ENCODE peak calls at places on chromosomes 6 and 20, in nine cellular contexts. B is cardiac muscle cell; Y is CD8-positive, alpha-beta memory T cell; N is left ventricle myocardium inferior; M is SJCRH30; G is IMR-90; A is mammary epithelial cell; V is iPS DF 6.9; U is ascending aorta. W is an unnamed sample. For H3K4me1, the result is how much of the 10 kb centered on the place peaks cover.

GRCh38 chr20:945841-946240 is 29.7 kb upstream of the ANGPT4 start:
- DNase-seq in M (no peak), G (no peak), Y (no peak), V (no peak), N (no peak), A (no peak), B (no peak), U (no peak), W (no peak)

GRCh38 chr6:36692861-36693702 is 4.5 kb upstream of the RAB44 start:
- DNase-seq in N (peak), U (no peak), Y (no peak), B (peak), A (no peak), V (no peak), M (no peak), G (no peak), W (peak)

GRCh38 chr20:54272901-54273488 is 65.1 kb downstream of the PFDN4 start:
- DNase-seq in M (no peak), N (no peak), V (no peak), U (no peak), Y (no peak), G (no peak), A (no peak), B (peak), W (no peak)

GRCh38 chr6:169714178-169714577 is 10.1 kb downstream of the PHF10 start:
- DNase-seq in V (no peak), A (no peak), U (no peak), Y (no peak), M (no peak), B (no peak), G (peak), N (no peak), W (no peak)

GRCh38 chr6:125546827-125547226 is 202.6 kb upstream of the HEY2 start:
- DNase-seq in B (peak), V (no peak), G (peak), U (no peak), Y (no peak), A (no peak), N (no peak), M (no peak), W (no peak)

GRCh38 chr6:113978084-113978675 is 7.2 kb upstream of the HDAC2 start:
- DNase-seq in Y (no peak), G (peak), A (no peak), U (no peak), N (no peak), M (no peak), B (no peak), V (no peak), W (no peak)

GRCh38 chr6:133245033-133245903 is 4.1 kb downstream of the EYA4 start:
- DNase-seq in V (no peak), M (peak), N (no peak), A (no peak), G (no peak), Y (no peak), B (no peak), U (no peak), W (no peak)

GRCh38 chr6:167779123-167779992 is 47.4 kb upstream of the AFDN start:
- DNase-seq in G (no peak), N (no peak), A (no peak), U (no peak), Y (no peak), B (no peak), M (no peak), V (no peak), W (no peak)

GRCh38 chr6:134257516-134257915 is 60.4 kb downstream of the SGK1 start:
- DNase-seq in M (no peak), Y (no peak), G (no peak), B (no peak), V (no peak), U (no peak), A (no peak), N (no peak), W (no peak)

GRCh38 chr20:61663521-61664425 is 401.9 kb downstream of the TAF4 start:
- DNase-seq in U (no peak), G (no peak), B (no peak), V (no peak), N (no peak), Y (no peak), M (no peak), A (no peak), W (no peak)

GRCh38 chr6:69835414-69836179 is 30.8 kb upstream of the COL19A1 start:
- DNase-seq in A (peak), U (no peak), M (peak), B (peak), V (peak), G (peak), Y (no peak), N (no peak), W (no peak)

GRCh38 chr6:150334790-150335783 is 33.7 kb upstream of the IYD start:
- DNase-seq in G (peak), A (peak), N (no peak), B (peak), V (peak), M (peak), U (no peak), Y (no peak), W (peak)

GRCh38 chr6:73983367-73983766 is 287.4 kb downstream of the CD109 start:
- DNase-seq in V (no peak), U (no peak), N (no peak), G (peak), Y (no peak), M (no peak), B (peak), A (no peak), W (no peak)

GRCh38 chr20:13054011-13054410 is 45.2 kb downstream of the SPTLC3 start:
- DNase-seq in G (no peak), M (no peak), B (no peak), N (no peak), U (no peak), V (no peak), A (no peak), Y (no peak), W (no peak)

GRCh38 chr6:168333039-168333438 is 13.5 kb upstream of the DACT2 start:
- DNase-seq in B (no peak), Y (no peak), M (peak), V (no peak), U (no peak), N (no peak), G (no peak), A (no peak), W (no peak)

GRCh38 chr6:33297956-33298772 is 578 bp downstream of the RGL2 start:
- DNase-seq in A (peak), V (no peak), G (peak), M (peak), N (no peak), B (peak), U (no peak), Y (peak), W (peak)

GRCh38 chr6:32840604-32841246 is 2.2 kb upstream of the TAP2 start:
- DNase-seq in B (no peak), M (no peak), U (no peak), Y (no peak), G (no peak), A (no peak), V (no peak), N (no peak), W (no peak)

GRCh38 chr20:23879328-23879798 is at the start of gene CST5:
- DNase-seq in N (no peak), M (no peak), V (no peak), Y (no peak), B (no peak), A (no peak), G (no peak), U (no peak), W (no peak)

GRCh38 chr20:31908016-31908415 is 37.6 kb downstream of the TTLL9 start:
- DNase-seq in A (no peak), N (no peak), V (no peak), B (no peak), U (no peak), Y (no peak), G (no peak), M (no peak), W (no peak)

GRCh38 chr20:53503517-53503919 is 90.1 kb downstream of the ZNF217 start:
- DNase-seq in Y (no peak), V (no peak), B (no peak), M (no peak), G (no peak), U (no peak), A (no peak), N (no peak), W (no peak)

GRCh38 chr6:164415832-164416563 is 893.4 kb downstream of the C6orf118 start:
- DNase-seq in Y (no peak), G (no peak), M (no peak), V (no peak), A (no peak), B (peak), U (no peak), N (no peak), W (no peak)
- H3K27ac ChIP-seq in Y (no peak), G (no peak), M (no peak), V (no peak), A (no peak), B (no peak), U (no peak), N (peak), W (no peak)

DNA sequence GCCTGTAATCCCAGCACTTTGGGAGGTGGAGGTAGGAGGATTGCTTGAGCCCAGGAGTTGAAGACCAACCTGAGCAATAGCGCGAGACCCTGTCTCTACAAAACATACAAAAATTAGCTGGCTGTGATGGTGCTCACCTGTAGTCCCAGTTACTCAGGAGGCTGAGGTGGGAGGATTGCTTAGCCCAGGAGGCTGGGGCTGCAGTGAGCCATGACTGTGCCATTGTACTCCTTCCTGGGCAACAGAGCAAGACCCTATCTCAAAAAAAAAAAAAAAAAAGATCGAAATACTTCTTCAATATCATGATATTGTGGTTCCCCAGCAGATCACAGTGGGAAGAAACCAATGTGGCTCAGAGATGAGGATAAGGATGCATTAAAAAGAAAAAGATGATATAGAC is 47.6 kb downstream of the SOBP start:
- DNase-seq in M (no peak), G (no peak), Y (no peak), N (no peak), U (no peak), V (no peak), B (no peak), A (no peak), W (no peak)
- H3K4me1 ChIP-seq in M (under half), G (under half), Y (under half), N (half or more), U (under half), V (under half), B (half or more), A (under half), W (under half)

GRCh38 chr6:43497694-43498093 is 12.5 kb downstream of the LRRC73 start:
- DNase-seq in B (no peak), Y (no peak), G (no peak), U (no peak), A (no peak), V (no peak), M (peak), N (no peak), W (no peak)
- H3K27ac ChIP-seq in B (peak), Y (no peak), G (no peak), U (no peak), A (no peak), V (no peak), M (no peak), N (peak), W (no peak)

GRCh38 chr20:62769346-62770071 is 26.8 kb upstream of the MRGBP start:
- DNase-seq in B (no peak), N (peak), Y (no peak), M (no peak), A (no peak), U (no peak), G (no peak), V (no peak), W (peak)

GRCh38 chr20:62770111-62770910 is 26.0 kb upstream of the MRGBP start:
- DNase-seq in Y (no peak), M (no peak), B (no peak), A (no peak), G (no peak), N (peak), U (no peak), V (no peak), W (no peak)

GRCh38 chr20:62771396-62772102 is 24.7 kb upstream of the MRGBP start:
- DNase-seq in Y (no peak), B (no peak), M (no peak), U (no peak), A (no peak), G (no peak), V (no peak), N (no peak), W (peak)

GRCh38 chr20:62772103-62772611 is 24.1 kb upstream of the MRGBP start:
- DNase-seq in B (no peak), Y (no peak), G (no peak), V (no peak), U (no peak), A (no peak), M (no peak), N (no peak), W (peak)

GRCh38 chr20:62770916-62771315 is 25.4 kb upstream of the MRGBP start:
- DNase-seq in Y (no peak), N (no peak), M (no peak), G (no peak), V (no peak), B (no peak), A (no peak), U (no peak), W (no peak)
- H3K4me1 ChIP-seq in Y (under half), N (under half), M (under half), G (under half), V (under half), B (under half), A (under half), U (under half), W (under half)

GRCh38 chr6:44651604-44652003 is 264.1 kb downstream of the CDC5L start:
- DNase-seq in G (no peak), Y (no peak), A (no peak), V (no peak), N (no peak), M (no peak), U (no peak), B (no peak), W (no peak)

GRCh38 chr6:44650947-44651346 is 263.4 kb downstream of the CDC5L start:
- DNase-seq in B (no peak), G (peak), A (peak), U (no peak), M (no peak), Y (no peak), V (no peak), N (no peak), W (no peak)

GRCh38 chr6:44652551-44652950 is 265.0 kb downstream of the CDC5L start:
- DNase-seq in A (no peak), N (no peak), U (no peak), V (no peak), G (peak), B (no peak), Y (no peak), M (no peak), W (no peak)

GRCh38 chr6:44650495-44650894 is 263.0 kb downstream of the CDC5L start:
- DNase-seq in U (no peak), B (no peak), M (no peak), A (no peak), G (no peak), Y (no peak), V (no peak), N (no peak), W (no peak)

GRCh38 chr6:44649365-44650025 is 262.0 kb downstream of the CDC5L start:
- DNase-seq in U (no peak), V (no peak), N (no peak), M (no peak), B (peak), G (peak), Y (no peak), A (peak), W (no peak)
- H3K27ac ChIP-seq in U (no peak), V (no peak), N (no peak), M (no peak), B (no peak), G (no peak), Y (no peak), A (no peak), W (peak)

W was measured in pancreas.